ENCODE peak calls at places on chromosomes 4 and X, in ten cellular contexts. B is type B pancreatic cell, R is Caki2, P is lower lobe of right lung, I is HS-5, X is psoas muscle, F is NCI-H1105, M is Right ventricle myocardium superior, Z is H9, T is cardiac muscle cell. W is an unnamed sample.

GRCh38 chr4:169791527-169792156 is 33.9 kb upstream of the HPF1 start:
- DNase-seq in B (peak; percentile 71), R (peak; percentile 79), P (no peak), F (peak; percentile 65), X (no peak), Z (peak; percentile 66), M (peak; percentile 48), T (peak; percentile 66), I (peak; percentile 59), W (peak; percentile 44)

GRCh38 chrX:150363561-150364346 is 637 bp downstream of the MAMLD1 start:
- DNase-seq in R (peak; percentile 42), Z (peak; percentile 34), I (peak; percentile 2), T (peak; percentile 34), X (peak; percentile 35), M (peak; percentile 46), P (peak; percentile 47), B (no peak), F (no peak), W (peak; percentile 52)

GRCh38 chrX:97605271-97605670 is 721.6 kb downstream of the RPA4 start:
- DNase-seq in Z (no peak), B (no peak), F (no peak), M (no peak), P (no peak), X (no peak), R (no peak), I (no peak), T (no peak), W (no peak)

GRCh38 chr4:168541608-168541953 is 44.7 kb downstream of the PALLD start:
- DNase-seq in X (no peak), I (no peak), R (peak; percentile 21), T (no peak), P (no peak), B (no peak), Z (no peak), M (no peak), F (no peak), W (no peak)

GRCh38 chr4:111631157-111631999 is 513.9 kb upstream of the FAM241A start:
- DNase-seq in Z (no peak), F (no peak), I (no peak), B (no peak), M (no peak), P (no peak), T (peak; percentile 39), X (no peak), R (peak; percentile 21), W (no peak)

GRCh38 chr4:73918058-73918457 is 48.9 kb downstream of the CXCL1 start:
- DNase-seq in F (no peak), X (no peak), T (no peak), P (no peak), Z (no peak), R (no peak), B (no peak), I (no peak), M (no peak), W (no peak)

GRCh38 chr4:171203425-171203824 is 609.8 kb upstream of the GALNTL6 start:
- DNase-seq in P (no peak), Z (no peak), T (no peak), X (no peak), I (peak; percentile 82), F (no peak), R (peak; percentile 57), M (no peak), B (no peak), W (no peak)

GRCh38 chrX:102651968-102652744 is 873 bp downstream of the GPRASP1 start:
- DNase-seq in T (peak; percentile 15), M (no peak), P (no peak), F (peak; percentile 11), I (no peak), R (no peak), X (no peak), B (no peak), Z (no peak), W (peak; percentile 8)

GRCh38 chr4:53782468-53782865 is 191.2 kb upstream of the LNX1 start:
- DNase-seq in R (no peak), X (no peak), M (no peak), P (no peak), T (no peak), I (no peak), Z (no peak), F (no peak), B (no peak), W (no peak)

GRCh38 chr4:105896461-105896939 is 1.2 kb downstream of the NPNT start:
- DNase-seq in R (no peak), X (no peak), M (no peak), T (no peak), I (no peak), F (no peak), B (no peak), P (no peak), Z (peak; percentile 63), W (no peak)

GRCh38 chr4:137956256-137956655 is 285.9 kb downstream of the SLC7A11 start:
- DNase-seq in F (no peak), I (no peak), T (no peak), X (no peak), P (no peak), B (no peak), R (no peak), M (no peak), Z (no peak), W (no peak)

GRCh38 chrX:112043997-112044396 is 38.6 kb downstream of the TRPC5 start:
- DNase-seq in T (peak; percentile 44), F (no peak), M (no peak), Z (no peak), R (no peak), X (no peak), P (no peak), I (no peak), B (no peak), W (no peak)